ENCODE peak calls at places on chromosomes 13 and 19, in four cellular contexts. H is CD8-positive, alpha-beta memory T cell; F is stimulated activated CD8-positive, alpha-beta memory T cell treated with anti-CD3 and anti-CD28 coated beads, Interleukin-12 subunit alpha, Interleukin-12 subunit beta, amount 100 ng/mL, for 4 hours; E is heart left ventricle. X is an unnamed sample.
A peak's percentile ranks its signal among the peaks of the same experiment; 100 is the strongest.

GRCh38 chr19:24003537-24003936 is 83.5 kb upstream of the ZNF254 start:
- DNase-seq in E (no peak), F (no peak), H (no peak), X (no peak)

GRCh38 chr19:3175761-3176714 is 2.5 kb upstream of the S1PR4 start:
- DNase-seq in F (no peak), H (peak; percentile 44), E (no peak), X (peak; percentile 88)

GRCh38 chr13:99123101-99124045 is 77.3 kb upstream of the UBAC2 start:
- DNase-seq in F (no peak), E (no peak), H (no peak), X (peak; percentile 65)

GRCh38 chr13:43686557-43686956 is 100.2 kb downstream of the ENOX1 start:
- DNase-seq in E (peak; percentile 72), F (no peak), H (no peak), X (peak; percentile 96)

GRCh38 chr19:23075031-23075733 is 41.6 kb upstream of the ZNF730 start:
- DNase-seq in F (no peak), H (no peak), E (peak; percentile 67), X (peak; percentile 74)

GRCh38 chr19:17026706-17027427 is at the start of gene CPAMD8:
- DNase-seq in F (no peak), H (no peak), E (no peak), X (no peak)

GRCh38 chr13:43848250-43848649 is 31.3 kb downstream of the CCDC122 start:
- DNase-seq in F (no peak), H (no peak), E (no peak), X (peak; percentile 73)

GRCh38 chr13:21872795-21873194 is 201.9 kb downstream of the FGF9 start:
- DNase-seq in H (no peak), F (no peak), E (no peak), X (no peak)

GRCh38 chr19:35704218-35704617 is at the start of gene ZBTB32:
- DNase-seq in E (no peak), F (no peak), H (no peak), X (peak; percentile 72)

GRCh38 chr19:944663-945241 is 18.9 kb downstream of the ARID3A start:
- DNase-seq in E (no peak), H (no peak), F (no peak), X (no peak)

GRCh38 chr13:31807090-31807541 is 67.8 kb downstream of the RXFP2 start:
- DNase-seq in F (peak; percentile 7), H (peak; percentile 75), E (no peak), X (no peak)

GRCh38 chr19:20151617-20152145 is 15.3 kb upstream of the ZNF486 start:
- DNase-seq in F (no peak), E (no peak), H (no peak), X (no peak)

GRCh38 chr13:113926951-113927660 is 46.8 kb downstream of the C13orf46 start:
- DNase-seq in H (no peak), F (no peak), E (no peak), X (no peak)

GRCh38 chr19:32220951-32221350 is 124.5 kb upstream of the ZNF507 start:
- DNase-seq in E (no peak), H (no peak), F (no peak), X (no peak)

GRCh38 chr13:111153279-111153976 is 38.3 kb downstream of the ARHGEF7 start:
- DNase-seq in H (peak; percentile 90), E (peak; percentile 95), F (peak; percentile 92), X (peak; percentile 90)